ENCODE peak calls at places on chromosomes 13 and 19, in four cellular contexts. One of them, this sample, is unnamed.

GRCh38 chr19:28239270-28239669 is 973.7 kb downstream of the UQCRFS1 start:
- DNase-seq in stimulated activated CD4-positive, alpha-beta T cell treated with anti-CD3 and anti-CD28 coated beads, Interleukin-1b, Interleukin-23, amount 100 ng/mL, for 4 hours: no peak
- DNase-seq in putamen: no peak
- DNase-seq in EL: no peak
- DNase-seq in this sample: no peak

GRCh38 chr13:44825951-44826350 is 163.3 kb downstream of the NUFIP1 start:
- DNase-seq in stimulated activated CD4-positive, alpha-beta T cell treated with anti-CD3 and anti-CD28 coated beads, Interleukin-1b, Interleukin-23, amount 100 ng/mL, for 4 hours: no peak
- DNase-seq in putamen: no peak
- DNase-seq in EL: no peak
- DNase-seq in this sample: no peak

GRCh38 chr13:27919934-27920676 is at the start of gene PDX1:
- DNase-seq in stimulated activated CD4-positive, alpha-beta T cell treated with anti-CD3 and anti-CD28 coated beads, Interleukin-1b, Interleukin-23, amount 100 ng/mL, for 4 hours: no peak
- DNase-seq in putamen: no peak
- DNase-seq in EL: peak; percentile 13
- DNase-seq in this sample: peak; percentile 61

GRCh38 chr13:110634558-110634957 is 19.2 kb downstream of the NAXD start:
- DNase-seq in stimulated activated CD4-positive, alpha-beta T cell treated with anti-CD3 and anti-CD28 coated beads, Interleukin-1b, Interleukin-23, amount 100 ng/mL, for 4 hours: no peak
- DNase-seq in putamen: no peak
- DNase-seq in EL: peak; percentile 90
- DNase-seq in this sample: no peak

GRCh38 chr13:105193026-105193425 is 1342.4 kb downstream of the EFNB2 start:
- DNase-seq in stimulated activated CD4-positive, alpha-beta T cell treated with anti-CD3 and anti-CD28 coated beads, Interleukin-1b, Interleukin-23, amount 100 ng/mL, for 4 hours: no peak
- DNase-seq in putamen: no peak
- DNase-seq in EL: no peak
- DNase-seq in this sample: no peak

GRCh38 chr19:2084993-2085720 is 11.0 kb downstream of the MOB3A start:
- DNase-seq in stimulated activated CD4-positive, alpha-beta T cell treated with anti-CD3 and anti-CD28 coated beads, Interleukin-1b, Interleukin-23, amount 100 ng/mL, for 4 hours: peak; percentile 75
- DNase-seq in putamen: no peak
- DNase-seq in EL: peak; percentile 58
- DNase-seq in this sample: peak; percentile 65

GRCh38 chr19:47713046-47714021 is at the start of gene EHD2:
- DNase-seq in stimulated activated CD4-positive, alpha-beta T cell treated with anti-CD3 and anti-CD28 coated beads, Interleukin-1b, Interleukin-23, amount 100 ng/mL, for 4 hours: peak; percentile 53
- DNase-seq in putamen: no peak
- DNase-seq in EL: peak; percentile 80
- DNase-seq in this sample: peak; percentile 93

GRCh38 chr13:51534075-51534817 is 50.0 kb upstream of the WDFY2 start:
- DNase-seq in stimulated activated CD4-positive, alpha-beta T cell treated with anti-CD3 and anti-CD28 coated beads, Interleukin-1b, Interleukin-23, amount 100 ng/mL, for 4 hours: no peak
- DNase-seq in putamen: peak; percentile 45
- DNase-seq in EL: no peak
- DNase-seq in this sample: peak; percentile 61

GRCh38 chr19:15291089-15291488 is 41.2 kb downstream of the BRD4 start:
- DNase-seq in stimulated activated CD4-positive, alpha-beta T cell treated with anti-CD3 and anti-CD28 coated beads, Interleukin-1b, Interleukin-23, amount 100 ng/mL, for 4 hours: no peak
- DNase-seq in putamen: no peak
- DNase-seq in EL: peak; percentile 65
- DNase-seq in this sample: no peak

GRCh38 chr19:48837586-48838191 is 1.4 kb upstream of the HSD17B14 start:
- DNase-seq in stimulated activated CD4-positive, alpha-beta T cell treated with anti-CD3 and anti-CD28 coated beads, Interleukin-1b, Interleukin-23, amount 100 ng/mL, for 4 hours: no peak
- DNase-seq in putamen: no peak
- DNase-seq in EL: no peak
- DNase-seq in this sample: peak; percentile 64

GRCh38 chr19:13151605-13152355 is 1.6 kb downstream of the IER2 start:
- DNase-seq in stimulated activated CD4-positive, alpha-beta T cell treated with anti-CD3 and anti-CD28 coated beads, Interleukin-1b, Interleukin-23, amount 100 ng/mL, for 4 hours: peak; percentile 93
- DNase-seq in putamen: peak; percentile 97
- DNase-seq in EL: peak; percentile 97
- DNase-seq in this sample: peak; percentile 99

GRCh38 chr19:19382118-19382517 is 23.4 kb upstream of the GATAD2A start:
- DNase-seq in stimulated activated CD4-positive, alpha-beta T cell treated with anti-CD3 and anti-CD28 coated beads, Interleukin-1b, Interleukin-23, amount 100 ng/mL, for 4 hours: no peak
- DNase-seq in putamen: no peak
- DNase-seq in EL: no peak
- DNase-seq in this sample: no peak

GRCh38 chr19:39310558-39311311 is 9.9 kb downstream of the LRFN1 start:
- DNase-seq in stimulated activated CD4-positive, alpha-beta T cell treated with anti-CD3 and anti-CD28 coated beads, Interleukin-1b, Interleukin-23, amount 100 ng/mL, for 4 hours: no peak
- DNase-seq in putamen: no peak
- DNase-seq in EL: no peak
- DNase-seq in this sample: no peak

GRCh38 chr19:29040951-29041350 is 172.0 kb downstream of the UQCRFS1 start:
- DNase-seq in stimulated activated CD4-positive, alpha-beta T cell treated with anti-CD3 and anti-CD28 coated beads, Interleukin-1b, Interleukin-23, amount 100 ng/mL, for 4 hours: no peak
- DNase-seq in putamen: no peak
- DNase-seq in EL: no peak
- DNase-seq in this sample: no peak

GRCh38 chr13:106063591-106064308 is 471.7 kb downstream of the EFNB2 start:
- DNase-seq in stimulated activated CD4-positive, alpha-beta T cell treated with anti-CD3 and anti-CD28 coated beads, Interleukin-1b, Interleukin-23, amount 100 ng/mL, for 4 hours: no peak
- DNase-seq in putamen: no peak
- DNase-seq in EL: peak; percentile 91
- DNase-seq in this sample: no peak

GRCh38 chr19:5434970-5435641 is 20.1 kb upstream of the ZNRF4 start:
- DNase-seq in stimulated activated CD4-positive, alpha-beta T cell treated with anti-CD3 and anti-CD28 coated beads, Interleukin-1b, Interleukin-23, amount 100 ng/mL, for 4 hours: peak; percentile 9
- DNase-seq in putamen: peak; percentile 49
- DNase-seq in EL: peak; percentile 88
- DNase-seq in this sample: no peak

GRCh38 chr13:113291997-113292862 is 4.8 kb upstream of the LAMP1 start:
- DNase-seq in stimulated activated CD4-positive, alpha-beta T cell treated with anti-CD3 and anti-CD28 coated beads, Interleukin-1b, Interleukin-23, amount 100 ng/mL, for 4 hours: peak; percentile 23
- DNase-seq in putamen: no peak
- DNase-seq in EL: peak; percentile 25
- DNase-seq in this sample: peak; percentile 69

GRCh38 chr13:21522847-21523246 is 63.7 kb upstream of the ZDHHC20 start:
- DNase-seq in stimulated activated CD4-positive, alpha-beta T cell treated with anti-CD3 and anti-CD28 coated beads, Interleukin-1b, Interleukin-23, amount 100 ng/mL, for 4 hours: no peak
- DNase-seq in putamen: no peak
- DNase-seq in EL: no peak
- DNase-seq in this sample: no peak

GRCh38 chr13:62137629-62138405 is 722.2 kb upstream of the PCDH20 start:
- DNase-seq in stimulated activated CD4-positive, alpha-beta T cell treated with anti-CD3 and anti-CD28 coated beads, Interleukin-1b, Interleukin-23, amount 100 ng/mL, for 4 hours: no peak
- DNase-seq in putamen: no peak
- DNase-seq in EL: no peak
- DNase-seq in this sample: no peak

GRCh38 chr19:41530761-41531301 is 45.1 kb upstream of the CEACAM21 start:
- DNase-seq in stimulated activated CD4-positive, alpha-beta T cell treated with anti-CD3 and anti-CD28 coated beads, Interleukin-1b, Interleukin-23, amount 100 ng/mL, for 4 hours: no peak
- DNase-seq in putamen: no peak
- DNase-seq in EL: no peak
- DNase-seq in this sample: no peak

GRCh38 chr19:17260842-17261325 is 3.7 kb downstream of the USHBP1 start:
- DNase-seq in stimulated activated CD4-positive, alpha-beta T cell treated with anti-CD3 and anti-CD28 coated beads, Interleukin-1b, Interleukin-23, amount 100 ng/mL, for 4 hours: peak; percentile 89
- DNase-seq in putamen: no peak
- DNase-seq in EL: peak; percentile 78
- DNase-seq in this sample: peak; percentile 89

GRCh38 chr13:113000575-113000974 is 31.6 kb downstream of the MCF2L start:
- DNase-seq in stimulated activated CD4-positive, alpha-beta T cell treated with anti-CD3 and anti-CD28 coated beads, Interleukin-1b, Interleukin-23, amount 100 ng/mL, for 4 hours: no peak
- DNase-seq in putamen: no peak
- DNase-seq in EL: no peak
- DNase-seq in this sample: no peak

GRCh38 chr19:738509-739128 is 12.3 kb upstream of the MISP start:
- DNase-seq in stimulated activated CD4-positive, alpha-beta T cell treated with anti-CD3 and anti-CD28 coated beads, Interleukin-1b, Interleukin-23, amount 100 ng/mL, for 4 hours: no peak
- DNase-seq in putamen: no peak
- DNase-seq in EL: no peak
- DNase-seq in this sample: no peak

GRCh38 chr13:100409132-100409531 is 179.5 kb downstream of the GGACT start:
- DNase-seq in stimulated activated CD4-positive, alpha-beta T cell treated with anti-CD3 and anti-CD28 coated beads, Interleukin-1b, Interleukin-23, amount 100 ng/mL, for 4 hours: no peak
- DNase-seq in putamen: no peak
- DNase-seq in EL: no peak
- DNase-seq in this sample: no peak

GRCh38 chr19:45507864-45508680 is 793 bp downstream of the VASP start:
- DNase-seq in stimulated activated CD4-positive, alpha-beta T cell treated with anti-CD3 and anti-CD28 coated beads, Interleukin-1b, Interleukin-23, amount 100 ng/mL, for 4 hours: peak; percentile 47
- DNase-seq in putamen: no peak
- DNase-seq in EL: peak; percentile 31
- DNase-seq in this sample: peak; percentile 78

GRCh38 chr13:94251801-94252200 is 227.7 kb downstream of the DCT start:
- DNase-seq in stimulated activated CD4-positive, alpha-beta T cell treated with anti-CD3 and anti-CD28 coated beads, Interleukin-1b, Interleukin-23, amount 100 ng/mL, for 4 hours: no peak
- DNase-seq in putamen: no peak
- DNase-seq in EL: no peak
- DNase-seq in this sample: peak; percentile 47

GRCh38 chr19:18150776-18151624 is 2.0 kb upstream of the PIK3R2 start:
- DNase-seq in stimulated activated CD4-positive, alpha-beta T cell treated with anti-CD3 and anti-CD28 coated beads, Interleukin-1b, Interleukin-23, amount 100 ng/mL, for 4 hours: no peak
- DNase-seq in putamen: no peak
- DNase-seq in EL: no peak
- DNase-seq in this sample: no peak

GRCh38 chr13:97629601-97630272 is 195.8 kb downstream of the RAP2A start:
- DNase-seq in stimulated activated CD4-positive, alpha-beta T cell treated with anti-CD3 and anti-CD28 coated beads, Interleukin-1b, Interleukin-23, amount 100 ng/mL, for 4 hours: no peak
- DNase-seq in putamen: peak; percentile 74
- DNase-seq in EL: no peak
- DNase-seq in this sample: no peak

GRCh38 chr13:65600702-65601101 is 1629.4 kb downstream of the PCDH9 start:
- DNase-seq in stimulated activated CD4-positive, alpha-beta T cell treated with anti-CD3 and anti-CD28 coated beads, Interleukin-1b, Interleukin-23, amount 100 ng/mL, for 4 hours: no peak
- DNase-seq in putamen: no peak
- DNase-seq in EL: peak; percentile 81
- DNase-seq in this sample: no peak

GRCh38 chr19:9735986-9736385 is 32.6 kb downstream of the ZNF846 start:
- DNase-seq in stimulated activated CD4-positive, alpha-beta T cell treated with anti-CD3 and anti-CD28 coated beads, Interleukin-1b, Interleukin-23, amount 100 ng/mL, for 4 hours: no peak
- DNase-seq in putamen: no peak
- DNase-seq in EL: no peak
- DNase-seq in this sample: no peak

GRCh38 chr13:74839656-74840055 is 642.3 kb downstream of the TBC1D4 start:
- DNase-seq in stimulated activated CD4-positive, alpha-beta T cell treated with anti-CD3 and anti-CD28 coated beads, Interleukin-1b, Interleukin-23, amount 100 ng/mL, for 4 hours: no peak
- DNase-seq in putamen: no peak
- DNase-seq in EL: peak; percentile 1
- DNase-seq in this sample: no peak